ENCODE peak calls at places on chromosomes 1 and 21, in five cellular contexts. One of them, this sample, is unnamed. For H3K4me1, the result is how much of the 10 kb centered on the place peaks cover.

GRCh38 chr1:153775432-153776311 is 465 bp downstream of the SLC27A3 start:
- DNase-seq in thoracic aorta: no peak
- DNase-seq in heart left ventricle: peak
- DNase-seq in CD8-positive, alpha-beta memory T cell: peak
- DNase-seq in H1: peak
- DNase-seq in this sample: peak

GRCh38 chr1:209542585-209542984 is 40.9 kb upstream of the CAMK1G start:
- DNase-seq in thoracic aorta: no peak
- DNase-seq in heart left ventricle: no peak
- DNase-seq in CD8-positive, alpha-beta memory T cell: no peak
- DNase-seq in H1: no peak
- DNase-seq in this sample: no peak

GRCh38 chr1:206505702-206506375 is 1.5 kb upstream of the RASSF5 start:
- DNase-seq in thoracic aorta: no peak
- DNase-seq in heart left ventricle: no peak
- DNase-seq in CD8-positive, alpha-beta memory T cell: no peak
- DNase-seq in H1: no peak
- DNase-seq in this sample: peak

GRCh38 chr1:31159869-31160611 is 79.6 kb downstream of the NKAIN1 start:
- DNase-seq in thoracic aorta: no peak
- DNase-seq in heart left ventricle: no peak
- DNase-seq in CD8-positive, alpha-beta memory T cell: no peak
- DNase-seq in H1: no peak
- DNase-seq in this sample: no peak

GRCh38 chr1:80113168-80114038 is 1106.9 kb upstream of the ADGRL4 start:
- DNase-seq in thoracic aorta: no peak
- DNase-seq in heart left ventricle: no peak
- DNase-seq in CD8-positive, alpha-beta memory T cell: no peak
- DNase-seq in H1: no peak
- DNase-seq in this sample: no peak

GRCh38 chr1:226149806-226150205 is 36.7 kb downstream of the ACBD3 start:
- DNase-seq in thoracic aorta: no peak
- DNase-seq in heart left ventricle: no peak
- DNase-seq in CD8-positive, alpha-beta memory T cell: no peak
- DNase-seq in H1: no peak
- DNase-seq in this sample: no peak

GRCh38 chr21:44706706-44707615 is 4.4 kb downstream of the TSPEAR start:
- DNase-seq in thoracic aorta: no peak
- DNase-seq in heart left ventricle: no peak
- DNase-seq in CD8-positive, alpha-beta memory T cell: no peak
- DNase-seq in H1: peak
- DNase-seq in this sample: peak

GRCh38 chr1:80153762-80154555 is 1147.4 kb upstream of the ADGRL4 start:
- DNase-seq in thoracic aorta: no peak
- DNase-seq in heart left ventricle: peak
- DNase-seq in CD8-positive, alpha-beta memory T cell: no peak
- DNase-seq in H1: peak
- DNase-seq in this sample: peak

GRCh38 chr21:37207441-37208009 is 59.6 kb downstream of the VPS26C start:
- DNase-seq in thoracic aorta: no peak
- DNase-seq in heart left ventricle: no peak
- DNase-seq in CD8-positive, alpha-beta memory T cell: no peak
- DNase-seq in H1: no peak
- DNase-seq in this sample: no peak

GRCh38 chr1:177945943-177946650 is 23.8 kb downstream of the SEC16B start:
- DNase-seq in thoracic aorta: no peak
- DNase-seq in heart left ventricle: peak
- DNase-seq in CD8-positive, alpha-beta memory T cell: no peak
- DNase-seq in H1: peak
- DNase-seq in this sample: no peak

GRCh38 chr1:175702079-175702795 is 41.2 kb downstream of the TNR start:
- DNase-seq in thoracic aorta: no peak
- DNase-seq in heart left ventricle: no peak
- DNase-seq in CD8-positive, alpha-beta memory T cell: no peak
- DNase-seq in H1: no peak
- DNase-seq in this sample: no peak

GRCh38 chr1:85295654-85296053 is 19.2 kb upstream of the BCL10 start:
- DNase-seq in thoracic aorta: no peak
- DNase-seq in heart left ventricle: no peak
- DNase-seq in CD8-positive, alpha-beta memory T cell: no peak
- DNase-seq in H1: no peak
- DNase-seq in this sample: no peak

GRCh38 chr1:85297855-85298629 is 21.6 kb upstream of the BCL10 start:
- DNase-seq in thoracic aorta: peak
- DNase-seq in heart left ventricle: no peak
- DNase-seq in CD8-positive, alpha-beta memory T cell: peak
- DNase-seq in H1: no peak
- DNase-seq in this sample: peak

GRCh38 chr1:85297538-85297854 is 21.1 kb upstream of the BCL10 start:
- DNase-seq in thoracic aorta: no peak
- DNase-seq in heart left ventricle: no peak
- DNase-seq in CD8-positive, alpha-beta memory T cell: no peak
- DNase-seq in H1: no peak
- DNase-seq in this sample: no peak

GRCh38 chr1:85295006-85295431 is 18.6 kb upstream of the BCL10 start:
- DNase-seq in thoracic aorta: no peak
- DNase-seq in heart left ventricle: no peak
- DNase-seq in CD8-positive, alpha-beta memory T cell: no peak
- DNase-seq in H1: no peak
- DNase-seq in this sample: no peak

DNA sequence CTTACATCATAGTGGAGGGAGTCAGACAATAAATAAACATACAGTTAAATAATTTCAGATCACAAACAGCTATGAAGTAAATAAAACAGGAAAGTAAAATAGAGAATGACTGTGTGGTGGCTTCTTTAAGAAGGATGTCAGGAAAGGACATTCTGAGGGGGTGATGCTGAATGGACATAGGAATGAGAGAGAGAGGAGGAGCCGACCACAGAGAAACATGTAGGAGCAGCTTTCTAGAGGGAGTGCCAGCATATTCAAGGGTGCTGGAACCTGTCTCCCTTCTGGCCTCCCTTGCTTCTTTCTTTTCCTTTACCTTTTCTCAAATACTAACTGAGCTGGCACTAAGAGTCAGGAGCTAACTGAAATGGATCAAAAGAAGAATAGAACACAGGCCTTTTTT is 20.5 kb upstream of the BCL10 start:
- DNase-seq in thoracic aorta: no peak
- DNase-seq in heart left ventricle: no peak
- DNase-seq in CD8-positive, alpha-beta memory T cell: no peak
- DNase-seq in H1: no peak
- DNase-seq in this sample: no peak
- H3K27ac ChIP-seq in thoracic aorta: peak
- H3K27ac ChIP-seq in heart left ventricle: peak
- H3K27ac ChIP-seq in CD8-positive, alpha-beta memory T cell: no peak
- H3K27ac ChIP-seq in H1: no peak
- H3K27ac ChIP-seq in this sample: peak

GRCh38 chr1:56002272-56002671 is 577.1 kb downstream of the PLPP3 start:
- DNase-seq in thoracic aorta: no peak
- DNase-seq in heart left ventricle: no peak
- DNase-seq in CD8-positive, alpha-beta memory T cell: no peak
- DNase-seq in H1: no peak
- DNase-seq in this sample: no peak
- H3K4me1 ChIP-seq in thoracic aorta: under half
- H3K4me1 ChIP-seq in heart left ventricle: under half
- H3K4me1 ChIP-seq in CD8-positive, alpha-beta memory T cell: under half
- H3K4me1 ChIP-seq in H1: under half
- H3K4me1 ChIP-seq in this sample: under half

GRCh38 chr1:19209439-19209989 is 552 bp downstream of the UBR4 start:
- DNase-seq in thoracic aorta: no peak
- DNase-seq in heart left ventricle: no peak
- DNase-seq in CD8-positive, alpha-beta memory T cell: peak
- DNase-seq in H1: no peak
- DNase-seq in this sample: no peak
- H3K27ac ChIP-seq in thoracic aorta: peak
- H3K27ac ChIP-seq in heart left ventricle: peak
- H3K27ac ChIP-seq in CD8-positive, alpha-beta memory T cell: peak
- H3K27ac ChIP-seq in H1: peak
- H3K27ac ChIP-seq in this sample: peak

DNA sequence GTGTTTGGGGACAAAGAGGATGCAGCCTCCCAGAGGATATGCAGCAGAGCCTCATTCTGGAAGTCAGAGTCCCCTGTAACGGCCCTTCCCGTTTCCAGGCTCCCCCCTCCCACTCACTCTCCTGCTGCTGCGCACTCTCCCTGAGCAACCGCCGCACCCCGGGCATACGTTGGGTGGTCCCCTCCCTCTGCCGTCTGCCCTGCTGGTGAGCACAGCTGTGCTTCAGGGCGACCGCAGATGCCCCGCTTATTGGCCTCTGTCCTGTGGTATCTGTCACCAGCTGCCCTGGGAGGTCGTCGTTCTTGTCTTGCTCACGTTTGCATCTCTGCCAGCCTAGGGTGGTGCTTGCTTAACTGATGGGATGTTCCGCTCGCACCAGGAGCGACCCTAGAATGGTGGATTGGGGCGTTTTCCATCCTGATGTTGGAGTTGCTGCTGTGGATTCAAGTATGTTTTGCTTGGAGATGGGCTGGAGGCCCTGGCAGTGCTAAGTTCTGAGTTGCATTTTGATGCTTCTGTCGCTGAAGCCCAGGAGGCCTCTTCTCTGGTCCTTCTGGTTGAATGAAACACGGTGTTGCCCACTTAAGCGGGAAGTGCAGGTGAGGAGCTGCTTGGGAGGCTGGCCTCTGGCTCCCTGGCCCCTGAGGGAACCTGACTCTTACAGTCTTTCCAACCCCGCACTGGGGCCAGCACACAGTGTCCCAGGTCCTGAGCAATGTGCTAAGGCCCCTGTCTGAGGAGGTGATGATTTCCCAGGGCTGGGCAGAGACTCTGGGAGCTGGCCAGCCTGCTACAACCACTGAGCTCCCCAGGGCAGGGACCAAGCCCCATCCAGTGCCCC is 3.2 kb downstream of the TMEM201 start:
- DNase-seq in thoracic aorta: no peak
- DNase-seq in heart left ventricle: no peak
- DNase-seq in CD8-positive, alpha-beta memory T cell: no peak
- DNase-seq in H1: peak
- DNase-seq in this sample: no peak
- H3K4me1 ChIP-seq in thoracic aorta: under half
- H3K4me1 ChIP-seq in heart left ventricle: half or more
- H3K4me1 ChIP-seq in CD8-positive, alpha-beta memory T cell: under half
- H3K4me1 ChIP-seq in H1: under half
- H3K4me1 ChIP-seq in this sample: under half

DNA sequence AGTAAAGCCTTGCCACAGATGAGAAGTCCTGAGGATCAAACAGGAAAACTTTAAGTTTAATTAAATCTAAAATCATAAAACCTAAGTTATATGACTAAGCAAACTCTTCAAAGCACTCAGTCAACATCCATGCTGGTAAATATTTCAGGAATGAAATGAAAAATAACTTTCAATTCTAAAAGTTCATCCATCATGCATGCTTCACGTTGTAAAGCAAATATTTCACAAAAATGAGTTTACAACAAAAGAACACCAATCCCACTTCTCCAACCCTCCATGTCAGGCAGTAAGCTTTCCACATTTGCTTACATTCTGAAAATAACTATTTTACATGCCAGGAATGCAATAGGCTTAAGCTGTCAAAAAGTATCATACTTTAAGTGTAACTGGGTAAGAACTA is 16.8 kb downstream of the APP start:
- DNase-seq in thoracic aorta: no peak
- DNase-seq in heart left ventricle: no peak
- DNase-seq in CD8-positive, alpha-beta memory T cell: no peak
- DNase-seq in H1: no peak
- DNase-seq in this sample: no peak
- H3K27ac ChIP-seq in thoracic aorta: peak
- H3K27ac ChIP-seq in heart left ventricle: no peak
- H3K27ac ChIP-seq in CD8-positive, alpha-beta memory T cell: no peak
- H3K27ac ChIP-seq in H1: no peak
- H3K27ac ChIP-seq in this sample: no peak

GRCh38 chr1:156657971-156658319 is 16.0 kb downstream of the BCAN start:
- DNase-seq in thoracic aorta: no peak
- DNase-seq in heart left ventricle: no peak
- DNase-seq in CD8-positive, alpha-beta memory T cell: no peak
- DNase-seq in H1: no peak
- DNase-seq in this sample: no peak

GRCh38 chr1:156657161-156657970 is 15.4 kb downstream of the BCAN start:
- DNase-seq in thoracic aorta: peak
- DNase-seq in heart left ventricle: peak
- DNase-seq in CD8-positive, alpha-beta memory T cell: peak
- DNase-seq in H1: peak
- DNase-seq in this sample: peak

GRCh38 chr1:156659672-156659993 is 17.6 kb downstream of the NES start:
- DNase-seq in thoracic aorta: no peak
- DNase-seq in heart left ventricle: no peak
- DNase-seq in CD8-positive, alpha-beta memory T cell: no peak
- DNase-seq in H1: no peak
- DNase-seq in this sample: no peak

GRCh38 chr1:156658945-156659574 is 17.1 kb downstream of the BCAN start:
- DNase-seq in thoracic aorta: no peak
- DNase-seq in heart left ventricle: no peak
- DNase-seq in CD8-positive, alpha-beta memory T cell: no peak
- DNase-seq in H1: no peak
- DNase-seq in this sample: no peak

DNA sequence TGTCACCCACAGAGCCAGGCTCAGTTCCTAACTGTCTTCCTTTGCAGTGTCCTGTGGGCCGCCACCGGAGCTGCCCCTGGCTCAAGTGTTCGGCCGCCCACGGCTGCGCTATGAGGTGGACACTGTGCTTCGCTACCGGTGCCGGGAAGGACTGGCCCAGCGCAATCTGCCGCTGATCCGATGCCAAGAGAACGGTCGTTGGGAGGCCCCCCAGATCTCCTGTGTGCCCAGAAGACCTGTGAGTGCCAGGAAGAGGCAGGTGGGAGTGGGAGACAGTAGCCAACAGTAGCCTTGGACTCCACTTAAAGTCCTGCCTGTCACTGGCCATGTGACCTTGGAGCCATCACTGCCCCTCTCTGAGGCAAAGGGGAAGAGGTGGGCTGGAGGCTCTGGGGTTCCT is 16.6 kb downstream of the BCAN start:
- DNase-seq in thoracic aorta: no peak
- DNase-seq in heart left ventricle: no peak
- DNase-seq in CD8-positive, alpha-beta memory T cell: no peak
- DNase-seq in H1: no peak
- DNase-seq in this sample: no peak
- H3K4me1 ChIP-seq in thoracic aorta: half or more
- H3K4me1 ChIP-seq in heart left ventricle: half or more
- H3K4me1 ChIP-seq in CD8-positive, alpha-beta memory T cell: half or more
- H3K4me1 ChIP-seq in H1: under half
- H3K4me1 ChIP-seq in this sample: under half

GRCh38 chr21:14886001-14886400 is 178.8 kb downstream of the NRIP1 start:
- DNase-seq in thoracic aorta: no peak
- DNase-seq in heart left ventricle: no peak
- DNase-seq in CD8-positive, alpha-beta memory T cell: no peak
- DNase-seq in H1: no peak
- DNase-seq in this sample: no peak
- H3K27ac ChIP-seq in thoracic aorta: no peak
- H3K27ac ChIP-seq in heart left ventricle: no peak
- H3K27ac ChIP-seq in CD8-positive, alpha-beta memory T cell: no peak
- H3K27ac ChIP-seq in H1: no peak
- H3K27ac ChIP-seq in this sample: no peak

GRCh38 chr1:25232866-25233784 is 823 bp upstream of the SYF2 start:
- DNase-seq in thoracic aorta: peak
- DNase-seq in heart left ventricle: peak
- DNase-seq in CD8-positive, alpha-beta memory T cell: peak
- DNase-seq in H1: peak
- DNase-seq in this sample: peak
- H3K4me1 ChIP-seq in thoracic aorta: under half
- H3K4me1 ChIP-seq in heart left ventricle: half or more
- H3K4me1 ChIP-seq in CD8-positive, alpha-beta memory T cell: under half
- H3K4me1 ChIP-seq in H1: under half
- H3K4me1 ChIP-seq in this sample: under half